ENCODE peak calls at places on chromosomes 16 and 17, in five cellular contexts. One of them, this sample, is unnamed.

GRCh38 chr17:79094261-79094660 is 19.6 kb downstream of the ENGASE start:
- DNase-seq in ACHN: no peak
- DNase-seq in stimulated activated CD8-positive, alpha-beta memory T cell treated with anti-CD3 and anti-CD28 coated beads, Interleukin-4, amount 100 ng/mL, for 24 hours: no peak
- DNase-seq in cardiac muscle cell: no peak
- DNase-seq in epithelial cell of esophagus: no peak
- DNase-seq in this sample: no peak

GRCh38 chr16:82456683-82457082 is 170.1 kb upstream of the CDH13 start:
- DNase-seq in stimulated activated CD8-positive, alpha-beta memory T cell treated with anti-CD3 and anti-CD28 coated beads, Interleukin-4, amount 100 ng/mL, for 24 hours: peak
- DNase-seq in ACHN: peak
- DNase-seq in epithelial cell of esophagus: peak
- DNase-seq in cardiac muscle cell: peak
- DNase-seq in this sample: no peak

GRCh38 chr16:18855196-18855595 is 53.8 kb upstream of the ARL6IP1 start:
- DNase-seq in stimulated activated CD8-positive, alpha-beta memory T cell treated with anti-CD3 and anti-CD28 coated beads, Interleukin-4, amount 100 ng/mL, for 24 hours: no peak
- DNase-seq in ACHN: no peak
- DNase-seq in cardiac muscle cell: no peak
- DNase-seq in epithelial cell of esophagus: no peak
- DNase-seq in this sample: no peak

GRCh38 chr17:37315601-37316000 is 60.2 kb upstream of the C17orf78 start:
- DNase-seq in cardiac muscle cell: no peak
- DNase-seq in ACHN: no peak
- DNase-seq in stimulated activated CD8-positive, alpha-beta memory T cell treated with anti-CD3 and anti-CD28 coated beads, Interleukin-4, amount 100 ng/mL, for 24 hours: no peak
- DNase-seq in epithelial cell of esophagus: no peak
- DNase-seq in this sample: no peak

GRCh38 chr17:8506145-8506544 is 70.5 kb downstream of the NDEL1 start:
- DNase-seq in ACHN: no peak
- DNase-seq in cardiac muscle cell: no peak
- DNase-seq in epithelial cell of esophagus: no peak
- DNase-seq in stimulated activated CD8-positive, alpha-beta memory T cell treated with anti-CD3 and anti-CD28 coated beads, Interleukin-4, amount 100 ng/mL, for 24 hours: no peak
- DNase-seq in this sample: no peak

GRCh38 chr16:68269793-68270192 is 5.5 kb downstream of the SLC7A6 start:
- DNase-seq in epithelial cell of esophagus: no peak
- DNase-seq in stimulated activated CD8-positive, alpha-beta memory T cell treated with anti-CD3 and anti-CD28 coated beads, Interleukin-4, amount 100 ng/mL, for 24 hours: no peak
- DNase-seq in cardiac muscle cell: no peak
- DNase-seq in ACHN: no peak
- DNase-seq in this sample: no peak

GRCh38 chr16:53872248-53873221 is 168.6 kb downstream of the FTO start:
- DNase-seq in stimulated activated CD8-positive, alpha-beta memory T cell treated with anti-CD3 and anti-CD28 coated beads, Interleukin-4, amount 100 ng/mL, for 24 hours: no peak
- DNase-seq in epithelial cell of esophagus: peak
- DNase-seq in ACHN: peak
- DNase-seq in cardiac muscle cell: peak
- DNase-seq in this sample: no peak

GRCh38 chr16:85049864-85050263 is 22.3 kb downstream of the KIAA0513 start:
- DNase-seq in stimulated activated CD8-positive, alpha-beta memory T cell treated with anti-CD3 and anti-CD28 coated beads, Interleukin-4, amount 100 ng/mL, for 24 hours: no peak
- DNase-seq in cardiac muscle cell: no peak
- DNase-seq in epithelial cell of esophagus: no peak
- DNase-seq in ACHN: no peak
- DNase-seq in this sample: no peak

GRCh38 chr17:77454560-77455095 is 313.9 kb downstream of the SEC14L1 start:
- DNase-seq in ACHN: no peak
- DNase-seq in stimulated activated CD8-positive, alpha-beta memory T cell treated with anti-CD3 and anti-CD28 coated beads, Interleukin-4, amount 100 ng/mL, for 24 hours: no peak
- DNase-seq in cardiac muscle cell: no peak
- DNase-seq in epithelial cell of esophagus: no peak
- DNase-seq in this sample: no peak

GRCh38 chr16:68751160-68751559 is 14.1 kb downstream of the CDH1 start:
- DNase-seq in cardiac muscle cell: no peak
- DNase-seq in epithelial cell of esophagus: no peak
- DNase-seq in ACHN: no peak
- DNase-seq in stimulated activated CD8-positive, alpha-beta memory T cell treated with anti-CD3 and anti-CD28 coated beads, Interleukin-4, amount 100 ng/mL, for 24 hours: no peak
- DNase-seq in this sample: no peak

GRCh38 chr17:63293310-63293709 is 152.8 kb downstream of the CYB561 start:
- DNase-seq in stimulated activated CD8-positive, alpha-beta memory T cell treated with anti-CD3 and anti-CD28 coated beads, Interleukin-4, amount 100 ng/mL, for 24 hours: no peak
- DNase-seq in epithelial cell of esophagus: peak
- DNase-seq in ACHN: no peak
- DNase-seq in cardiac muscle cell: peak
- DNase-seq in this sample: no peak

GRCh38 chr17:34259151-34259550 is 4.1 kb downstream of the CCL2 start:
- DNase-seq in stimulated activated CD8-positive, alpha-beta memory T cell treated with anti-CD3 and anti-CD28 coated beads, Interleukin-4, amount 100 ng/mL, for 24 hours: no peak
- DNase-seq in epithelial cell of esophagus: no peak
- DNase-seq in cardiac muscle cell: peak
- DNase-seq in ACHN: no peak
- DNase-seq in this sample: no peak

GRCh38 chr17:57989011-57989345 is 924 bp upstream of the VEZF1 start:
- DNase-seq in cardiac muscle cell: no peak
- DNase-seq in ACHN: no peak
- DNase-seq in stimulated activated CD8-positive, alpha-beta memory T cell treated with anti-CD3 and anti-CD28 coated beads, Interleukin-4, amount 100 ng/mL, for 24 hours: no peak
- DNase-seq in epithelial cell of esophagus: peak
- DNase-seq in this sample: no peak

GRCh38 chr17:12985431-12986285 is 32.2 kb downstream of the ELAC2 start:
- DNase-seq in ACHN: no peak
- DNase-seq in stimulated activated CD8-positive, alpha-beta memory T cell treated with anti-CD3 and anti-CD28 coated beads, Interleukin-4, amount 100 ng/mL, for 24 hours: no peak
- DNase-seq in cardiac muscle cell: peak
- DNase-seq in epithelial cell of esophagus: no peak
- DNase-seq in this sample: no peak

GRCh38 chr16:69131749-69132423 is 502 bp downstream of the CHTF8 start:
- DNase-seq in cardiac muscle cell: peak
- DNase-seq in ACHN: peak
- DNase-seq in epithelial cell of esophagus: peak
- DNase-seq in stimulated activated CD8-positive, alpha-beta memory T cell treated with anti-CD3 and anti-CD28 coated beads, Interleukin-4, amount 100 ng/mL, for 24 hours: peak
- DNase-seq in this sample: peak

GRCh38 chr16:86383488-86384262 is 126.7 kb upstream of the FOXF1 start:
- DNase-seq in cardiac muscle cell: peak
- DNase-seq in ACHN: peak
- DNase-seq in epithelial cell of esophagus: no peak
- DNase-seq in stimulated activated CD8-positive, alpha-beta memory T cell treated with anti-CD3 and anti-CD28 coated beads, Interleukin-4, amount 100 ng/mL, for 24 hours: no peak
- DNase-seq in this sample: no peak

GRCh38 chr16:50298591-50299507 is 32.5 kb downstream of the ADCY7 start:
- DNase-seq in ACHN: no peak
- DNase-seq in stimulated activated CD8-positive, alpha-beta memory T cell treated with anti-CD3 and anti-CD28 coated beads, Interleukin-4, amount 100 ng/mL, for 24 hours: no peak
- DNase-seq in cardiac muscle cell: no peak
- DNase-seq in epithelial cell of esophagus: no peak
- DNase-seq in this sample: no peak

GRCh38 chr17:47692895-47693666 is 880 bp upstream of the TBKBP1 start:
- DNase-seq in stimulated activated CD8-positive, alpha-beta memory T cell treated with anti-CD3 and anti-CD28 coated beads, Interleukin-4, amount 100 ng/mL, for 24 hours: no peak
- DNase-seq in cardiac muscle cell: no peak
- DNase-seq in ACHN: no peak
- DNase-seq in epithelial cell of esophagus: no peak
- DNase-seq in this sample: no peak

GRCh38 chr16:69928856-69929400 is 22.2 kb upstream of the CLEC18A start:
- DNase-seq in stimulated activated CD8-positive, alpha-beta memory T cell treated with anti-CD3 and anti-CD28 coated beads, Interleukin-4, amount 100 ng/mL, for 24 hours: no peak
- DNase-seq in ACHN: no peak
- DNase-seq in cardiac muscle cell: no peak
- DNase-seq in epithelial cell of esophagus: no peak
- DNase-seq in this sample: no peak

GRCh38 chr17:76540381-76541300 is 797 bp downstream of the PRCD start:
- DNase-seq in ACHN: peak
- DNase-seq in cardiac muscle cell: peak
- DNase-seq in stimulated activated CD8-positive, alpha-beta memory T cell treated with anti-CD3 and anti-CD28 coated beads, Interleukin-4, amount 100 ng/mL, for 24 hours: peak
- DNase-seq in epithelial cell of esophagus: peak
- DNase-seq in this sample: no peak

GRCh38 chr17:76789235-76789788 is 51.4 kb downstream of the MFSD11 start:
- DNase-seq in cardiac muscle cell: no peak
- DNase-seq in epithelial cell of esophagus: no peak
- DNase-seq in ACHN: no peak
- DNase-seq in stimulated activated CD8-positive, alpha-beta memory T cell treated with anti-CD3 and anti-CD28 coated beads, Interleukin-4, amount 100 ng/mL, for 24 hours: no peak
- DNase-seq in this sample: no peak

GRCh38 chr16:72689851-72690250 is 358.1 kb downstream of the ZFHX3 start:
- DNase-seq in cardiac muscle cell: peak
- DNase-seq in epithelial cell of esophagus: no peak
- DNase-seq in stimulated activated CD8-positive, alpha-beta memory T cell treated with anti-CD3 and anti-CD28 coated beads, Interleukin-4, amount 100 ng/mL, for 24 hours: no peak
- DNase-seq in ACHN: no peak
- DNase-seq in this sample: no peak

GRCh38 chr17:77963441-77963840 is 4.9 kb downstream of the TNRC6C start:
- DNase-seq in epithelial cell of esophagus: no peak
- DNase-seq in cardiac muscle cell: peak
- DNase-seq in stimulated activated CD8-positive, alpha-beta memory T cell treated with anti-CD3 and anti-CD28 coated beads, Interleukin-4, amount 100 ng/mL, for 24 hours: no peak
- DNase-seq in ACHN: peak
- DNase-seq in this sample: peak

GRCh38 chr16:74577882-74578366 is 29.0 kb downstream of the GLG1 start:
- DNase-seq in stimulated activated CD8-positive, alpha-beta memory T cell treated with anti-CD3 and anti-CD28 coated beads, Interleukin-4, amount 100 ng/mL, for 24 hours: no peak
- DNase-seq in ACHN: no peak
- DNase-seq in cardiac muscle cell: no peak
- DNase-seq in epithelial cell of esophagus: peak
- DNase-seq in this sample: no peak

GRCh38 chr17:78725448-78726021 is 56.5 kb downstream of the CYTH1 start:
- DNase-seq in ACHN: no peak
- DNase-seq in cardiac muscle cell: no peak
- DNase-seq in stimulated activated CD8-positive, alpha-beta memory T cell treated with anti-CD3 and anti-CD28 coated beads, Interleukin-4, amount 100 ng/mL, for 24 hours: no peak
- DNase-seq in epithelial cell of esophagus: no peak
- DNase-seq in this sample: no peak

GRCh38 chr17:4520881-4521600 is 22.4 kb downstream of the SPNS2 start:
- DNase-seq in cardiac muscle cell: peak
- DNase-seq in ACHN: no peak
- DNase-seq in epithelial cell of esophagus: peak
- DNase-seq in stimulated activated CD8-positive, alpha-beta memory T cell treated with anti-CD3 and anti-CD28 coated beads, Interleukin-4, amount 100 ng/mL, for 24 hours: no peak
- DNase-seq in this sample: no peak

GRCh38 chr16:27618611-27619380 is 68.9 kb downstream of the KATNIP start:
- DNase-seq in ACHN: no peak
- DNase-seq in epithelial cell of esophagus: no peak
- DNase-seq in stimulated activated CD8-positive, alpha-beta memory T cell treated with anti-CD3 and anti-CD28 coated beads, Interleukin-4, amount 100 ng/mL, for 24 hours: no peak
- DNase-seq in cardiac muscle cell: no peak
- DNase-seq in this sample: no peak

GRCh38 chr17:81169870-81170309 is 3.9 kb upstream of the AATK start:
- DNase-seq in epithelial cell of esophagus: no peak
- DNase-seq in stimulated activated CD8-positive, alpha-beta memory T cell treated with anti-CD3 and anti-CD28 coated beads, Interleukin-4, amount 100 ng/mL, for 24 hours: no peak
- DNase-seq in cardiac muscle cell: no peak
- DNase-seq in ACHN: no peak
- DNase-seq in this sample: no peak

GRCh38 chr16:64440421-64440831 is 681.4 kb downstream of the CDH11 start:
- DNase-seq in cardiac muscle cell: peak
- DNase-seq in epithelial cell of esophagus: peak
- DNase-seq in ACHN: peak
- DNase-seq in stimulated activated CD8-positive, alpha-beta memory T cell treated with anti-CD3 and anti-CD28 coated beads, Interleukin-4, amount 100 ng/mL, for 24 hours: no peak
- DNase-seq in this sample: no peak

GRCh38 chr17:3828151-3828851 is 17.7 kb downstream of the NCBP3 start:
- DNase-seq in epithelial cell of esophagus: no peak
- DNase-seq in cardiac muscle cell: no peak
- DNase-seq in ACHN: no peak
- DNase-seq in stimulated activated CD8-positive, alpha-beta memory T cell treated with anti-CD3 and anti-CD28 coated beads, Interleukin-4, amount 100 ng/mL, for 24 hours: no peak
- DNase-seq in this sample: no peak

GRCh38 chr17:50043290-50044148 is 12.4 kb upstream of the ITGA3 start:
- DNase-seq in cardiac muscle cell: peak
- DNase-seq in ACHN: no peak
- DNase-seq in stimulated activated CD8-positive, alpha-beta memory T cell treated with anti-CD3 and anti-CD28 coated beads, Interleukin-4, amount 100 ng/mL, for 24 hours: no peak
- DNase-seq in epithelial cell of esophagus: peak
- DNase-seq in this sample: no peak

GRCh38 chr17:76027159-76027839 is at the start of gene EVPL:
- DNase-seq in ACHN: peak
- DNase-seq in cardiac muscle cell: no peak
- DNase-seq in epithelial cell of esophagus: peak
- DNase-seq in stimulated activated CD8-positive, alpha-beta memory T cell treated with anti-CD3 and anti-CD28 coated beads, Interleukin-4, amount 100 ng/mL, for 24 hours: no peak
- DNase-seq in this sample: no peak

GRCh38 chr17:37088913-37089312 is 140.2 kb downstream of the AATF start:
- DNase-seq in epithelial cell of esophagus: no peak
- DNase-seq in stimulated activated CD8-positive, alpha-beta memory T cell treated with anti-CD3 and anti-CD28 coated beads, Interleukin-4, amount 100 ng/mL, for 24 hours: no peak
- DNase-seq in cardiac muscle cell: no peak
- DNase-seq in ACHN: no peak
- DNase-seq in this sample: no peak

GRCh38 chr17:76088041-76088867 is 9.3 kb downstream of the ZACN start:
- DNase-seq in epithelial cell of esophagus: no peak
- DNase-seq in ACHN: no peak
- DNase-seq in stimulated activated CD8-positive, alpha-beta memory T cell treated with anti-CD3 and anti-CD28 coated beads, Interleukin-4, amount 100 ng/mL, for 24 hours: no peak
- DNase-seq in cardiac muscle cell: no peak
- DNase-seq in this sample: no peak

GRCh38 chr17:15516150-15516549 is 47.1 kb downstream of the TVP23C start:
- DNase-seq in stimulated activated CD8-positive, alpha-beta memory T cell treated with anti-CD3 and anti-CD28 coated beads, Interleukin-4, amount 100 ng/mL, for 24 hours: no peak
- DNase-seq in epithelial cell of esophagus: peak
- DNase-seq in ACHN: no peak
- DNase-seq in cardiac muscle cell: peak
- DNase-seq in this sample: no peak

GRCh38 chr17:77581480-77581879 is 377.0 kb upstream of the TNRC6C start:
- DNase-seq in ACHN: peak
- DNase-seq in cardiac muscle cell: peak
- DNase-seq in epithelial cell of esophagus: peak
- DNase-seq in stimulated activated CD8-positive, alpha-beta memory T cell treated with anti-CD3 and anti-CD28 coated beads, Interleukin-4, amount 100 ng/mL, for 24 hours: no peak
- DNase-seq in this sample: no peak

GRCh38 chr17:78806451-78806850 is 24.4 kb upstream of the CYTH1 start:
- DNase-seq in stimulated activated CD8-positive, alpha-beta memory T cell treated with anti-CD3 and anti-CD28 coated beads, Interleukin-4, amount 100 ng/mL, for 24 hours: peak
- DNase-seq in ACHN: no peak
- DNase-seq in epithelial cell of esophagus: peak
- DNase-seq in cardiac muscle cell: no peak
- DNase-seq in this sample: no peak

This sample was measured in effector memory CD4-positive, alpha-beta T cell.